ENCODE peak calls at places on chromosomes 4 and X, in six cellular contexts. T is A549, A is endothelial cell of umbilical vein, V is WTC11, C is H1, L is HepG2. F is an unnamed sample.

GRCh38 chrX:21972046-21972445 is 31.5 kb downstream of the SMS start:
- DNase-seq in T (no peak), A (no peak), V (no peak), C (no peak), L (no peak), F (no peak)

GRCh38 chrX:9340619-9341304 is 124.1 kb upstream of the TBL1X start:
- DNase-seq in T (no peak), A (peak), V (no peak), C (no peak), L (no peak), F (no peak)

GRCh38 chrX:6738518-6739470 is 203.9 kb upstream of the VCX3A start:
- DNase-seq in T (no peak), A (no peak), V (no peak), C (no peak), L (no peak), F (no peak)

GRCh38 chr4:17945303-17945702 is 76.3 kb downstream of the LCORL start:
- DNase-seq in T (no peak), A (no peak), V (no peak), C (no peak), L (no peak), F (no peak)

GRCh38 chrX:57596109-57596870 is 4.5 kb downstream of the ZXDB start:
- DNase-seq in T (no peak), A (peak), V (no peak), C (no peak), L (peak), F (peak)

GRCh38 chrX:119041175-119041574 is 31.6 kb upstream of the CT47C1 start:
- DNase-seq in T (peak), A (peak), V (no peak), C (no peak), L (peak), F (peak)

GRCh38 chr4:10590896-10591295 is 93.7 kb downstream of the CLNK start:
- DNase-seq in T (no peak), A (no peak), V (no peak), C (no peak), L (no peak), F (no peak)

GRCh38 chr4:24382381-24382780 is 202.0 kb downstream of the DHX15 start:
- DNase-seq in T (peak), A (no peak), V (no peak), C (no peak), L (peak), F (no peak)

GRCh38 chrX:30935985-30936384 is 46.9 kb upstream of the TAB3 start:
- DNase-seq in T (peak), A (peak), V (peak), C (no peak), L (peak), F (peak)

GRCh38 chr4:98448923-98449322 is 187.7 kb downstream of the RAP1GDS1 start:
- DNase-seq in T (no peak), A (no peak), V (no peak), C (no peak), L (no peak), F (no peak)

GRCh38 chrX:115460565-115460888 is 100.4 kb upstream of the PLS3 start:
- DNase-seq in T (no peak), A (peak), V (no peak), C (no peak), L (no peak), F (no peak)

GRCh38 chr4:15738877-15739276 is 36.0 kb downstream of the BST1 start:
- DNase-seq in T (no peak), A (no peak), V (no peak), C (no peak), L (no peak), F (no peak)

GRCh38 chrX:24619647-24620046 is 27.5 kb downstream of the PCYT1B start:
- DNase-seq in T (no peak), A (no peak), V (no peak), C (no peak), L (peak), F (no peak)

GRCh38 chrX:49862093-49862492 is 17.2 kb upstream of the USP27X start:
- DNase-seq in T (no peak), A (no peak), V (no peak), C (no peak), L (peak), F (peak)

GRCh38 chr4:185101354-185101890 is 41.6 kb upstream of the SLC25A4 start:
- DNase-seq in T (no peak), A (no peak), V (no peak), C (no peak), L (no peak), F (no peak)

GRCh38 chr4:8837181-8837811 is 34.3 kb downstream of the HMX1 start:
- DNase-seq in T (no peak), A (no peak), V (no peak), C (peak), L (no peak), F (no peak)

GRCh38 chr4:4791299-4791798 is 68.1 kb upstream of the MSX1 start:
- DNase-seq in T (no peak), A (no peak), V (peak), C (peak), L (no peak), F (no peak)

GRCh38 chr4:102815981-102816380 is 11.4 kb downstream of the UBE2D3 start:
- DNase-seq in T (peak), A (peak), V (no peak), C (no peak), L (peak), F (no peak)

GRCh38 chrX:109826954-109827708 is 94.1 kb upstream of the ACSL4 start:
- DNase-seq in T (peak), A (no peak), V (no peak), C (no peak), L (peak), F (no peak)

GRCh38 chrX:101417981-101418841 is 10.2 kb downstream of the HNRNPH2 start:
- DNase-seq in T (no peak), A (peak), V (peak), C (peak), L (no peak), F (no peak)

GRCh38 chr4:27442146-27442545 is 581.5 kb downstream of the STIM2 start:
- DNase-seq in T (no peak), A (no peak), V (no peak), C (no peak), L (no peak), F (no peak)

GRCh38 chr4:181548873-181549541 is 694.2 kb upstream of the TENM3 start:
- DNase-seq in T (no peak), A (no peak), V (no peak), C (no peak), L (peak), F (no peak)

GRCh38 chrX:120672841-120673530 is 43.1 kb upstream of the C1GALT1C1 start:
- DNase-seq in T (no peak), A (no peak), V (no peak), C (no peak), L (no peak), F (no peak)

GRCh38 chr4:48787031-48787430 is 7.0 kb upstream of the FRYL start:
- DNase-seq in T (no peak), A (no peak), V (no peak), C (no peak), L (no peak), F (no peak)

GRCh38 chr4:105460306-105460705 is 13.6 kb downstream of the PPA2 start:
- DNase-seq in T (no peak), A (no peak), V (no peak), C (no peak), L (no peak), F (no peak)

GRCh38 chr4:143207555-143207954 is 22.8 kb downstream of the USP38 start:
- DNase-seq in T (no peak), A (peak), V (no peak), C (no peak), L (peak), F (peak)

GRCh38 chr4:143199503-143199902 is 14.8 kb downstream of the USP38 start:
- DNase-seq in T (no peak), A (no peak), V (no peak), C (no peak), L (no peak), F (no peak)

GRCh38 chr4:143203577-143203976 is 18.9 kb downstream of the USP38 start:
- DNase-seq in T (no peak), A (no peak), V (no peak), C (no peak), L (no peak), F (no peak)

GRCh38 chr4:143202824-143203223 is 18.1 kb downstream of the USP38 start:
- DNase-seq in T (no peak), A (peak), V (no peak), C (no peak), L (no peak), F (no peak)
- TF ChIP-seq JUN in T (no peak), A (no peak), V (no peak), C (no peak), L (no peak), F (no peak)

DNA sequence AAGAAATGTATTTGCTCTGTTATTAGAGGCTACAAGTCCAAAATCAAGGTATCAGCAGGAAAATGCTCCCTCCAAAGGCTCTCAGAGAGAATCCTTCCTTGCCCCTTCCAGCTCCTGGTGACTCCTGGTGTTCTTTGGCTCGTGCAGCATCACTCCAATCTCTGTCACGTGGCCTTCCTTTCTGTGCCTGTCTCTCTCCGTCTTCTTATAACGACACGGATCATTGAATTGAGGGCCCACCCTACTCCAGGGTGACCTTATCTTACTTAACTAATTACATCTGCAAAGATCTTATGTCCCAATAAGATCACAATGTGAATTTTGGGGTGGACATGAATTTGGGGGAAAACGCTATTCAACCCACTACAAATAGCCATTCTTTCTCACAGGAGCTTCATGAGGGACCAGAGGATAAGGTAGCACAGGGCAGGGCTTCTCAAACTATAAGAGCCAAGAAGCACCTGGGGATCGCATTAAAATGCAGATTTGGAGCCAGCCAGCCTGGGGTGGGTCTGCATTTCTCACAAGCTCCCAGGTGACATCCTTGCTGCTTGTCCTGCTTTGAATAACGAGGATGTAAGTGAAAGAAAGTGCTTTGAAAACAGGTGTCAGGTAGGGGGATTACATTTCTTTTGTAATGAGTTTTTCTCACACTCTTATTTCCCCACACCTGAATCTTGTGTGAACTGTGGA is 41.9 kb upstream of the APLN start:
- DNase-seq in T (no peak), A (no peak), V (peak), C (no peak), L (no peak), F (no peak)
- TF ChIP-seq JUN in T (no peak), A (no peak), V (no peak), C (no peak), L (no peak), F (no peak)

GRCh38 chr4:158810487-158811215 is 41.8 kb downstream of the FNIP2 start:
- DNase-seq in T (no peak), A (peak), V (no peak), C (no peak), L (no peak), F (no peak)

GRCh38 chr4:158811216-158811540 is 42.4 kb downstream of the FNIP2 start:
- DNase-seq in T (no peak), A (no peak), V (no peak), C (no peak), L (no peak), F (no peak)

GRCh38 chr4:158812133-158812532 is 43.3 kb downstream of the FNIP2 start:
- DNase-seq in T (no peak), A (no peak), V (no peak), C (no peak), L (no peak), F (no peak)

GRCh38 chr4:158812543-158812942 is 43.7 kb downstream of the FNIP2 start:
- DNase-seq in T (no peak), A (no peak), V (no peak), C (no peak), L (peak), F (no peak)

GRCh38 chr4:158811704-158812103 is 42.9 kb downstream of the FNIP2 start:
- DNase-seq in T (no peak), A (no peak), V (no peak), C (no peak), L (no peak), F (peak)
- TF ChIP-seq JUN in T (no peak), A (no peak), V (no peak), C (no peak), L (no peak), F (no peak)

GRCh38 chrX:124405868-124406267 is 59.5 kb downstream of the SH2D1A start:
- DNase-seq in T (no peak), A (no peak), V (no peak), C (no peak), L (no peak), F (no peak)

GRCh38 chrX:124401696-124402095 is 55.3 kb downstream of the SH2D1A start:
- DNase-seq in T (no peak), A (no peak), V (no peak), C (no peak), L (no peak), F (no peak)

GRCh38 chrX:124406294-124407013 is 60.1 kb downstream of the SH2D1A start:
- DNase-seq in T (peak), A (peak), V (peak), C (peak), L (peak), F (peak)
- TF ChIP-seq JUN in T (no peak), A (peak), V (no peak), C (no peak), L (no peak), F (no peak)

DNA sequence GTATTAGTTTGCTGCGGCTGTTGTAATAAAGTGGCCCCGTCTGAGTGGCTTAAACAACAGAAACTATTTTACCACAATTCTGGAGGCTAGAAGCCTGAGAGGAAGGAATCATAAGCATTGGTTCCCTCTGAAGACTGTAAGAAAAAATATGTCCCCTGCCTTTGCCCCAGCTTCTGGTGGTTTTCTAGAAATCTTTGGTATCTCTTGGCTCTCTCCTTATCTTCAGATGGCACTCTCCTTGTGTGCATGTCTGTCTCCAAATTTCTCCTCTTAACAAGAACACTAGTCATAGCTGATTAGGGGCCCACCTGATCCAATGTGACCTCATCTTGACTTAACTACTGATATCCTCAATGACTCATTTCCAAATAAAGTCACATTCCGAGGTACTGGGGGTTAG is 634.9 kb upstream of the NR3C2 start:
- DNase-seq in T (no peak), A (no peak), V (no peak), C (no peak), L (no peak), F (peak)
- TF ChIP-seq JUN in T (no peak), A (no peak), V (no peak), C (no peak), L (no peak), F (no peak)

GRCh38 chr4:88335092-88335665 is 43.5 kb upstream of the HERC6 start:
- DNase-seq in T (no peak), A (no peak), V (no peak), C (peak), L (peak), F (peak)

DNA sequence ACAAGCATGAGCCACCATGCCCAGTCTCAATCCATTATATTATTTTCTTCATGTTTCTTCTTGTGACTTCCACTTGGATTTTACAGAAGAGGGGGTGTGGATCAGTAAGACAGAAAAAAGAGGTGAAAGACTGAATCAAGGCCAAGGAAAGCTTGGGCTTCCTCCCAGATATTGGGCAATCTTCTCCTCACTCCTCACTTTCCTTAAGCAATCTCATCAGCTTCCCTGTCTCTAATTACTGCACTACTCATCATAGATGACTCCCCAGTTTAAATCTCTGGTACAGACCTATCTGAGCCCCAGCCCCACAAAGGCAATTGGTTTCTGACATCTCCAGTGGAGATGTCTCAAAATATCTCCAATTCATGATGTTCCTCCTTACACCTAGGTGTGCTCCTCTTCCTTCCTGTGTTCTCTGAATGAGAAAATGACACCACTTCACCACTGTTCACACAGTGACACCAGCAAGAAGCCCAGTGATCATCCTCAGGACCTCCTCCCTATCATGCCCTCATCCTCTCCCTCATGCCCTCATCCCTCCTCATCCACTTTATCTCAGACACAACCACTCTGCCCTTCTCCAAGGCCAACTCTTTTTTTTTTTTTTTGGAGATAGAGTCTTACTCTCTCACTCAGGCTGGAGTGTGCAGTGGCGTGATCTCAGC is 44.8 kb upstream of the HERC6 start:
- DNase-seq in T (no peak), A (no peak), V (no peak), C (peak), L (no peak), F (no peak)
- TF ChIP-seq JUN in T (no peak), A (no peak), V (no peak), C (no peak), L (no peak), F (no peak)

GRCh38 chr4:2103127-2103842 is 44.2 kb downstream of the NAT8L start:
- DNase-seq in T (no peak), A (no peak), V (no peak), C (no peak), L (no peak), F (no peak)
- TF ChIP-seq JUN in T (no peak), A (no peak), V (no peak), C (no peak), L (no peak), F (no peak)

GRCh38 chrX:16212024-16212423 is 44.7 kb downstream of the MAGEB17 start:
- DNase-seq in T (no peak), A (no peak), V (no peak), C (no peak), L (no peak), F (no peak)
- TF ChIP-seq JUN in T (no peak), A (no peak), V (no peak), C (no peak), L (no peak), F (no peak)

GRCh38 chr4:139628184-139629012 is 37.2 kb upstream of the MGST2 start:
- DNase-seq in T (no peak), A (no peak), V (no peak), C (no peak), L (no peak), F (no peak)
- TF ChIP-seq JUN in T (no peak), A (no peak), V (no peak), C (no peak), L (no peak), F (no peak)

GRCh38 chr4:147741190-147741788 is 9.4 kb downstream of the ARHGAP10 start:
- DNase-seq in T (no peak), A (no peak), V (no peak), C (no peak), L (no peak), F (no peak)
- TF ChIP-seq JUN in T (no peak), A (no peak), V (no peak), C (no peak), L (no peak), F (no peak)